ENCODE peak calls at places on chromosomes 3 and 15, in eight cellular contexts. One of them, this sample, is unnamed.

GRCh38 chr3:58058654-58059263 is 50.5 kb downstream of the FLNB start:
- DNase-seq in right cardiac atrium: no peak
- DNase-seq in left ventricle myocardium superior: no peak
- DNase-seq in lung microvascular endothelial cell: no peak
- DNase-seq in mucosa of descending colon: no peak
- DNase-seq in NCI-H69: no peak
- DNase-seq in HCEC 1CT: peak; percentile 85
- DNase-seq in T-helper 9 cell: no peak
- DNase-seq in this sample: no peak

GRCh38 chr3:127735767-127736693 is 63.3 kb downstream of the ABTB1 start:
- DNase-seq in right cardiac atrium: peak; percentile 62
- DNase-seq in left ventricle myocardium superior: peak; percentile 61
- DNase-seq in lung microvascular endothelial cell: peak; percentile 75
- DNase-seq in mucosa of descending colon: no peak
- DNase-seq in NCI-H69: peak; percentile 27
- DNase-seq in HCEC 1CT: peak; percentile 86
- DNase-seq in T-helper 9 cell: no peak
- DNase-seq in this sample: peak; percentile 40

GRCh38 chr3:66923991-66924390 is 74.1 kb upstream of the KBTBD8 start:
- DNase-seq in right cardiac atrium: no peak
- DNase-seq in left ventricle myocardium superior: no peak
- DNase-seq in lung microvascular endothelial cell: no peak
- DNase-seq in mucosa of descending colon: no peak
- DNase-seq in NCI-H69: no peak
- DNase-seq in HCEC 1CT: no peak
- DNase-seq in T-helper 9 cell: no peak
- DNase-seq in this sample: no peak

GRCh38 chr3:69764861-69765260 is 25.6 kb downstream of the MITF start:
- DNase-seq in right cardiac atrium: no peak
- DNase-seq in left ventricle myocardium superior: no peak
- DNase-seq in lung microvascular endothelial cell: no peak
- DNase-seq in mucosa of descending colon: no peak
- DNase-seq in NCI-H69: no peak
- DNase-seq in HCEC 1CT: no peak
- DNase-seq in T-helper 9 cell: no peak
- DNase-seq in this sample: no peak

GRCh38 chr3:42745776-42746454 is 27.1 kb downstream of the CCDC13 start:
- DNase-seq in right cardiac atrium: no peak
- DNase-seq in left ventricle myocardium superior: no peak
- DNase-seq in lung microvascular endothelial cell: no peak
- DNase-seq in mucosa of descending colon: no peak
- DNase-seq in NCI-H69: peak; percentile 5
- DNase-seq in HCEC 1CT: no peak
- DNase-seq in T-helper 9 cell: no peak
- DNase-seq in this sample: no peak

GRCh38 chr15:78604420-78604819 is 16.4 kb downstream of the CHRNA3 start:
- DNase-seq in right cardiac atrium: no peak
- DNase-seq in left ventricle myocardium superior: no peak
- DNase-seq in lung microvascular endothelial cell: no peak
- DNase-seq in mucosa of descending colon: no peak
- DNase-seq in NCI-H69: peak; percentile 29
- DNase-seq in HCEC 1CT: no peak
- DNase-seq in T-helper 9 cell: no peak
- DNase-seq in this sample: no peak

GRCh38 chr3:38543602-38544001 is 47.5 kb downstream of the EXOG start:
- DNase-seq in right cardiac atrium: peak; percentile 88
- DNase-seq in left ventricle myocardium superior: peak; percentile 89
- DNase-seq in lung microvascular endothelial cell: no peak
- DNase-seq in mucosa of descending colon: no peak
- DNase-seq in NCI-H69: no peak
- DNase-seq in HCEC 1CT: no peak
- DNase-seq in T-helper 9 cell: no peak
- DNase-seq in this sample: no peak

GRCh38 chr3:4994823-4995499 is 15.7 kb downstream of the BHLHE40 start:
- DNase-seq in right cardiac atrium: peak; percentile 91
- DNase-seq in left ventricle myocardium superior: peak; percentile 79
- DNase-seq in lung microvascular endothelial cell: peak; percentile 92
- DNase-seq in mucosa of descending colon: no peak
- DNase-seq in NCI-H69: no peak
- DNase-seq in HCEC 1CT: peak; percentile 87
- DNase-seq in T-helper 9 cell: no peak
- DNase-seq in this sample: peak; percentile 56

GRCh38 chr3:60262546-60262945 is 988.7 kb downstream of the FHIT start:
- DNase-seq in right cardiac atrium: no peak
- DNase-seq in left ventricle myocardium superior: no peak
- DNase-seq in lung microvascular endothelial cell: no peak
- DNase-seq in mucosa of descending colon: no peak
- DNase-seq in NCI-H69: no peak
- DNase-seq in HCEC 1CT: no peak
- DNase-seq in T-helper 9 cell: no peak
- DNase-seq in this sample: no peak

GRCh38 chr3:8421267-8421666 is 80.4 kb upstream of the LMCD1 start:
- DNase-seq in right cardiac atrium: no peak
- DNase-seq in left ventricle myocardium superior: no peak
- DNase-seq in lung microvascular endothelial cell: no peak
- DNase-seq in mucosa of descending colon: no peak
- DNase-seq in NCI-H69: peak; percentile 0
- DNase-seq in HCEC 1CT: no peak
- DNase-seq in T-helper 9 cell: no peak
- DNase-seq in this sample: no peak

GRCh38 chr15:89812126-89812846 is 2.4 kb downstream of the ANPEP start:
- DNase-seq in right cardiac atrium: peak; percentile 79
- DNase-seq in left ventricle myocardium superior: peak; percentile 85
- DNase-seq in lung microvascular endothelial cell: peak; percentile 39
- DNase-seq in mucosa of descending colon: peak; percentile 80
- DNase-seq in NCI-H69: peak; percentile 6
- DNase-seq in HCEC 1CT: peak; percentile 42
- DNase-seq in T-helper 9 cell: no peak
- DNase-seq in this sample: peak; percentile 83

GRCh38 chr3:55167586-55168317 is 239.9 kb upstream of the LRTM1 start:
- DNase-seq in right cardiac atrium: no peak
- DNase-seq in left ventricle myocardium superior: no peak
- DNase-seq in lung microvascular endothelial cell: no peak
- DNase-seq in mucosa of descending colon: no peak
- DNase-seq in NCI-H69: no peak
- DNase-seq in HCEC 1CT: peak; percentile 96
- DNase-seq in T-helper 9 cell: no peak
- DNase-seq in this sample: no peak

GRCh38 chr15:101128191-101128590 is 123.7 kb downstream of the CHSY1 start:
- DNase-seq in right cardiac atrium: peak; percentile 5
- DNase-seq in left ventricle myocardium superior: no peak
- DNase-seq in lung microvascular endothelial cell: peak; percentile 77
- DNase-seq in mucosa of descending colon: no peak
- DNase-seq in NCI-H69: peak; percentile 87
- DNase-seq in HCEC 1CT: peak; percentile 96
- DNase-seq in T-helper 9 cell: no peak
- DNase-seq in this sample: no peak

GRCh38 chr3:113436794-113437193 is 4.5 kb downstream of the CFAP44 start:
- DNase-seq in right cardiac atrium: no peak
- DNase-seq in left ventricle myocardium superior: no peak
- DNase-seq in lung microvascular endothelial cell: peak; percentile 61
- DNase-seq in mucosa of descending colon: no peak
- DNase-seq in NCI-H69: no peak
- DNase-seq in HCEC 1CT: peak; percentile 46
- DNase-seq in T-helper 9 cell: no peak
- DNase-seq in this sample: no peak

GRCh38 chr3:154151969-154152368 is 30.8 kb downstream of the ARHGEF26 start:
- DNase-seq in right cardiac atrium: no peak
- DNase-seq in left ventricle myocardium superior: no peak
- DNase-seq in lung microvascular endothelial cell: no peak
- DNase-seq in mucosa of descending colon: no peak
- DNase-seq in NCI-H69: no peak
- DNase-seq in HCEC 1CT: peak; percentile 5
- DNase-seq in T-helper 9 cell: no peak
- DNase-seq in this sample: no peak

GRCh38 chr3:33060609-33061337 is 36.2 kb downstream of the GLB1 start:
- DNase-seq in right cardiac atrium: no peak
- DNase-seq in left ventricle myocardium superior: no peak
- DNase-seq in lung microvascular endothelial cell: no peak
- DNase-seq in mucosa of descending colon: no peak
- DNase-seq in NCI-H69: no peak
- DNase-seq in HCEC 1CT: no peak
- DNase-seq in T-helper 9 cell: peak; percentile 45
- DNase-seq in this sample: no peak

GRCh38 chr3:196757876-196758739 is 18.5 kb downstream of the PAK2 start:
- DNase-seq in right cardiac atrium: no peak
- DNase-seq in left ventricle myocardium superior: no peak
- DNase-seq in lung microvascular endothelial cell: peak; percentile 86
- DNase-seq in mucosa of descending colon: no peak
- DNase-seq in NCI-H69: no peak
- DNase-seq in HCEC 1CT: peak; percentile 83
- DNase-seq in T-helper 9 cell: no peak
- DNase-seq in this sample: no peak

GRCh38 chr15:92845109-92845508 is 55.0 kb upstream of the CHD2 start:
- DNase-seq in right cardiac atrium: no peak
- DNase-seq in left ventricle myocardium superior: no peak
- DNase-seq in lung microvascular endothelial cell: peak; percentile 80
- DNase-seq in mucosa of descending colon: no peak
- DNase-seq in NCI-H69: peak; percentile 70
- DNase-seq in HCEC 1CT: peak; percentile 31
- DNase-seq in T-helper 9 cell: no peak
- DNase-seq in this sample: no peak

GRCh38 chr15:56038015-56038414 is 44.6 kb upstream of the NEDD4 start:
- DNase-seq in right cardiac atrium: no peak
- DNase-seq in left ventricle myocardium superior: no peak
- DNase-seq in lung microvascular endothelial cell: peak; percentile 11
- DNase-seq in mucosa of descending colon: no peak
- DNase-seq in NCI-H69: no peak
- DNase-seq in HCEC 1CT: peak; percentile 75
- DNase-seq in T-helper 9 cell: no peak
- DNase-seq in this sample: no peak

GRCh38 chr15:40277472-40277871 is 5.4 kb downstream of the ANKRD63 start:
- DNase-seq in right cardiac atrium: peak; percentile 57
- DNase-seq in left ventricle myocardium superior: no peak
- DNase-seq in lung microvascular endothelial cell: no peak
- DNase-seq in mucosa of descending colon: no peak
- DNase-seq in NCI-H69: no peak
- DNase-seq in HCEC 1CT: no peak
- DNase-seq in T-helper 9 cell: no peak
- DNase-seq in this sample: no peak

GRCh38 chr3:11306815-11307589 is 34.8 kb downstream of the ATG7 start:
- DNase-seq in right cardiac atrium: no peak
- DNase-seq in left ventricle myocardium superior: peak; percentile 37
- DNase-seq in lung microvascular endothelial cell: peak; percentile 67
- DNase-seq in mucosa of descending colon: no peak
- DNase-seq in NCI-H69: no peak
- DNase-seq in HCEC 1CT: no peak
- DNase-seq in T-helper 9 cell: no peak
- DNase-seq in this sample: no peak

This sample was measured in mucosa of gallbladder.